ENCODE peak calls at places on chromosomes 4 and X, in seven cellular contexts. One of them, this sample, is unnamed.

GRCh38 chr4:3409571-3410091 is 32.1 kb upstream of the HGFAC start:
- DNase-seq in upper lobe of left lung: no peak
- DNase-seq in fibroblast of mammary gland: no peak
- DNase-seq in left lung: no peak
- DNase-seq in colonic mucosa: no peak
- DNase-seq in heart right ventricle: no peak
- DNase-seq in GM10248: no peak
- DNase-seq in this sample: no peak

GRCh38 chrX:109472939-109473713 is 8.8 kb downstream of the GUCY2F start:
- DNase-seq in upper lobe of left lung: no peak
- DNase-seq in fibroblast of mammary gland: peak; percentile 64
- DNase-seq in left lung: no peak
- DNase-seq in colonic mucosa: no peak
- DNase-seq in heart right ventricle: peak; percentile 2
- DNase-seq in GM10248: peak; percentile 5
- DNase-seq in this sample: peak; percentile 9

GRCh38 chr4:55080174-55080865 is 45.1 kb downstream of the KDR start:
- DNase-seq in upper lobe of left lung: no peak
- DNase-seq in fibroblast of mammary gland: peak; percentile 79
- DNase-seq in left lung: no peak
- DNase-seq in colonic mucosa: no peak
- DNase-seq in heart right ventricle: no peak
- DNase-seq in GM10248: no peak
- DNase-seq in this sample: no peak

GRCh38 chr4:180560896-180561295 is 1682.3 kb upstream of the TENM3 start:
- DNase-seq in upper lobe of left lung: no peak
- DNase-seq in fibroblast of mammary gland: peak; percentile 20
- DNase-seq in left lung: no peak
- DNase-seq in colonic mucosa: no peak
- DNase-seq in heart right ventricle: no peak
- DNase-seq in GM10248: no peak
- DNase-seq in this sample: no peak

GRCh38 chr4:76704133-76704881 is 193.6 kb downstream of the SOWAHB start:
- DNase-seq in upper lobe of left lung: peak; percentile 61
- DNase-seq in fibroblast of mammary gland: peak; percentile 61
- DNase-seq in left lung: no peak
- DNase-seq in colonic mucosa: peak; percentile 78
- DNase-seq in heart right ventricle: no peak
- DNase-seq in GM10248: no peak
- DNase-seq in this sample: no peak

GRCh38 chrX:44400588-44400987 is 57.1 kb upstream of the EFHC2 start:
- DNase-seq in upper lobe of left lung: no peak
- DNase-seq in fibroblast of mammary gland: peak; percentile 96
- DNase-seq in left lung: peak; percentile 33
- DNase-seq in colonic mucosa: no peak
- DNase-seq in heart right ventricle: no peak
- DNase-seq in GM10248: no peak
- DNase-seq in this sample: no peak

GRCh38 chr4:123671633-123672404 is 275.2 kb downstream of the SPRY1 start:
- DNase-seq in upper lobe of left lung: no peak
- DNase-seq in fibroblast of mammary gland: no peak
- DNase-seq in left lung: no peak
- DNase-seq in colonic mucosa: no peak
- DNase-seq in heart right ventricle: no peak
- DNase-seq in GM10248: peak; percentile 37
- DNase-seq in this sample: peak; percentile 36

GRCh38 chr4:178202422-178202821 is 760.2 kb upstream of the AGA start:
- DNase-seq in upper lobe of left lung: no peak
- DNase-seq in fibroblast of mammary gland: no peak
- DNase-seq in left lung: no peak
- DNase-seq in colonic mucosa: no peak
- DNase-seq in heart right ventricle: no peak
- DNase-seq in GM10248: no peak
- DNase-seq in this sample: no peak

GRCh38 chrX:20066968-20067708 is 49.6 kb downstream of the MAP7D2 start:
- DNase-seq in upper lobe of left lung: peak; percentile 27
- DNase-seq in fibroblast of mammary gland: peak; percentile 66
- DNase-seq in left lung: no peak
- DNase-seq in colonic mucosa: peak; percentile 31
- DNase-seq in heart right ventricle: no peak
- DNase-seq in GM10248: peak; percentile 61
- DNase-seq in this sample: peak; percentile 30

GRCh38 chr4:11565899-11566298 is 137.2 kb upstream of the HS3ST1 start:
- DNase-seq in upper lobe of left lung: no peak
- DNase-seq in fibroblast of mammary gland: no peak
- DNase-seq in left lung: no peak
- DNase-seq in colonic mucosa: no peak
- DNase-seq in heart right ventricle: no peak
- DNase-seq in GM10248: no peak
- DNase-seq in this sample: no peak

GRCh38 chrX:101051153-101051548 is 760 bp downstream of the TRMT2B start:
- DNase-seq in upper lobe of left lung: no peak
- DNase-seq in fibroblast of mammary gland: no peak
- DNase-seq in left lung: no peak
- DNase-seq in colonic mucosa: no peak
- DNase-seq in heart right ventricle: no peak
- DNase-seq in GM10248: no peak
- DNase-seq in this sample: peak; percentile 4

GRCh38 chr4:31086771-31087330 is 366.7 kb downstream of the PCDH7 start:
- DNase-seq in upper lobe of left lung: no peak
- DNase-seq in fibroblast of mammary gland: no peak
- DNase-seq in left lung: no peak
- DNase-seq in colonic mucosa: no peak
- DNase-seq in heart right ventricle: no peak
- DNase-seq in GM10248: no peak
- DNase-seq in this sample: no peak

GRCh38 chr4:74097161-74097560 is 1.8 kb downstream of the CXCL2 start:
- DNase-seq in upper lobe of left lung: no peak
- DNase-seq in fibroblast of mammary gland: no peak
- DNase-seq in left lung: no peak
- DNase-seq in colonic mucosa: no peak
- DNase-seq in heart right ventricle: no peak
- DNase-seq in GM10248: no peak
- DNase-seq in this sample: no peak

GRCh38 chr4:52822583-52823477 is 39.3 kb upstream of the RASL11B start:
- DNase-seq in upper lobe of left lung: no peak
- DNase-seq in fibroblast of mammary gland: peak; percentile 98
- DNase-seq in left lung: no peak
- DNase-seq in colonic mucosa: no peak
- DNase-seq in heart right ventricle: no peak
- DNase-seq in GM10248: no peak
- DNase-seq in this sample: no peak

GRCh38 chr4:76562851-76563803 is 128.1 kb downstream of the SHROOM3 start:
- DNase-seq in upper lobe of left lung: no peak
- DNase-seq in fibroblast of mammary gland: no peak
- DNase-seq in left lung: no peak
- DNase-seq in colonic mucosa: no peak
- DNase-seq in heart right ventricle: no peak
- DNase-seq in GM10248: no peak
- DNase-seq in this sample: no peak

GRCh38 chrX:45668686-45669443 is 468.2 kb upstream of the DIPK2B start:
- DNase-seq in upper lobe of left lung: no peak
- DNase-seq in fibroblast of mammary gland: peak; percentile 98
- DNase-seq in left lung: no peak
- DNase-seq in colonic mucosa: no peak
- DNase-seq in heart right ventricle: no peak
- DNase-seq in GM10248: no peak
- DNase-seq in this sample: no peak

GRCh38 chr4:122434285-122434684 is 22.2 kb downstream of the IL2 start:
- DNase-seq in upper lobe of left lung: no peak
- DNase-seq in fibroblast of mammary gland: no peak
- DNase-seq in left lung: no peak
- DNase-seq in colonic mucosa: no peak
- DNase-seq in heart right ventricle: no peak
- DNase-seq in GM10248: no peak
- DNase-seq in this sample: no peak

GRCh38 chr4:89307446-89308160 is at the start of gene GPRIN3:
- DNase-seq in upper lobe of left lung: peak; percentile 64
- DNase-seq in fibroblast of mammary gland: peak; percentile 6
- DNase-seq in left lung: peak; percentile 74
- DNase-seq in colonic mucosa: peak; percentile 75
- DNase-seq in heart right ventricle: peak; percentile 62
- DNase-seq in GM10248: peak; percentile 31
- DNase-seq in this sample: peak; percentile 42

GRCh38 chr4:89837385-89837995 is 529 bp upstream of the SNCA start:
- DNase-seq in upper lobe of left lung: no peak
- DNase-seq in fibroblast of mammary gland: peak; percentile 18
- DNase-seq in left lung: no peak
- DNase-seq in colonic mucosa: peak; percentile 20
- DNase-seq in heart right ventricle: no peak
- DNase-seq in GM10248: peak; percentile 25
- DNase-seq in this sample: peak; percentile 39

GRCh38 chr4:15649914-15650545 is 5.1 kb downstream of the FBXL5 start:
- DNase-seq in upper lobe of left lung: peak; percentile 51
- DNase-seq in fibroblast of mammary gland: peak; percentile 71
- DNase-seq in left lung: no peak
- DNase-seq in colonic mucosa: peak; percentile 52
- DNase-seq in heart right ventricle: peak; percentile 51
- DNase-seq in GM10248: peak; percentile 27
- DNase-seq in this sample: peak; percentile 38

DNA sequence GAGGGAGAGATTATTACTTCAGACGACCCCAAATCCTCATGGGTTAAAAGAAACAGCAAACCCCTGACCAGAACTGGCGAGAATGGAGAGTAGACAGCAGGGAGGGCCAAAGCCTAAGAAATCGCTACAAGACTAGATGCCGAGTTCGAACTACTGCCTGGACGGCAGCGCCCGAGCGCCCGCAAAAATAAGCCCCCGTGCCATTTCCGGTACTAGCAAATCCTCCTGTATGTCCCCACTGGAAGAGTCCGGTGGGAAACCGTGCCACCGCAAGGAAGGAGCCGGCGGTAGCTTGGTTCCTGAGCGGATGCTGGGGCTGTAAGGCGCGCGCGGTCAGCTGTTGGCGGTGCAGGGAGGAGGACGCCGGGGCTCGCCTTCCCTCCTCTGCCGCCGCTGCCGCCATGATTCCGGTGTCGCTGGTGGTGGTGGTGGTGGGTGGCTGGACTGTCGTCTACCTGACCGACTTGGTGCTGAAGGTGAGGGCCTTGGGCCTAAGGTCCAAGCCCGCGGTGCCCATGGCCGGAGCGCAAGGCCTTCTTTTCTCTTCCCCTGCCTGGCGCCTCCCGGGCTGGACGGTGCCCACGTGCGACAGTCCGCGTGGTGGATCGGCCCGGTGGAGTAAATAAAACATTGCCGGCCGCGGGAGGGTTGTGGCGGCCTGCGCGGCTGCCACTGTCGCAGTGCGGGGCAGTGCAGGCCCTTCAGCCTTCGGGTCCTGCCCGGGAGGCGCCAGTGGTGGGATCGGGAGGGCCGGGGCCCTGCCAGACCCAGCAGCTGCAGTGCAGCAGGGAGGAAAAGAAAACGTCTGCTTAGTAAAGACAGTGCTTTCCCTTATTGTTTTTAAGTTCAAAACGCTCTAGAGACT is at the start of gene MBTPS2:
- DNase-seq in upper lobe of left lung: peak; percentile 79
- DNase-seq in fibroblast of mammary gland: peak; percentile 89
- DNase-seq in left lung: peak; percentile 82
- DNase-seq in colonic mucosa: peak; percentile 81
- DNase-seq in heart right ventricle: peak; percentile 84
- DNase-seq in GM10248: peak; percentile 52
- DNase-seq in this sample: peak; percentile 64
- TF ChIP-seq CTCF in upper lobe of left lung: peak; percentile 24
- TF ChIP-seq CTCF in fibroblast of mammary gland: peak; percentile 2
- TF ChIP-seq CTCF in left lung: no peak
- TF ChIP-seq CTCF in colonic mucosa: no peak
- TF ChIP-seq CTCF in heart right ventricle: no peak
- TF ChIP-seq CTCF in GM10248: no peak
- TF ChIP-seq CTCF in this sample: peak; percentile 6

GRCh38 chrX:130144509-130144908 is 21.1 kb downstream of the AIFM1 start:
- DNase-seq in upper lobe of left lung: no peak
- DNase-seq in fibroblast of mammary gland: peak; percentile 58
- DNase-seq in left lung: no peak
- DNase-seq in colonic mucosa: no peak
- DNase-seq in heart right ventricle: no peak
- DNase-seq in GM10248: no peak
- DNase-seq in this sample: no peak
- TF ChIP-seq CTCF in upper lobe of left lung: no peak
- TF ChIP-seq CTCF in fibroblast of mammary gland: peak; percentile 12
- TF ChIP-seq CTCF in left lung: no peak
- TF ChIP-seq CTCF in colonic mucosa: no peak
- TF ChIP-seq CTCF in heart right ventricle: no peak
- TF ChIP-seq CTCF in GM10248: no peak
- TF ChIP-seq CTCF in this sample: no peak

GRCh38 chr4:139523076-139523475 is 32.9 kb downstream of the SETD7 start:
- DNase-seq in upper lobe of left lung: no peak
- DNase-seq in fibroblast of mammary gland: no peak
- DNase-seq in left lung: no peak
- DNase-seq in colonic mucosa: peak; percentile 45
- DNase-seq in heart right ventricle: no peak
- DNase-seq in GM10248: no peak
- DNase-seq in this sample: no peak

GRCh38 chr4:139521764-139522373 is 34.1 kb downstream of the SETD7 start:
- DNase-seq in upper lobe of left lung: no peak
- DNase-seq in fibroblast of mammary gland: no peak
- DNase-seq in left lung: no peak
- DNase-seq in colonic mucosa: no peak
- DNase-seq in heart right ventricle: no peak
- DNase-seq in GM10248: peak; percentile 24
- DNase-seq in this sample: no peak

GRCh38 chr4:139525414-139525813 is 30.6 kb downstream of the SETD7 start:
- DNase-seq in upper lobe of left lung: no peak
- DNase-seq in fibroblast of mammary gland: no peak
- DNase-seq in left lung: no peak
- DNase-seq in colonic mucosa: no peak
- DNase-seq in heart right ventricle: no peak
- DNase-seq in GM10248: no peak
- DNase-seq in this sample: no peak

GRCh38 chr4:139524062-139524631 is 31.9 kb downstream of the SETD7 start:
- DNase-seq in upper lobe of left lung: no peak
- DNase-seq in fibroblast of mammary gland: no peak
- DNase-seq in left lung: no peak
- DNase-seq in colonic mucosa: no peak
- DNase-seq in heart right ventricle: no peak
- DNase-seq in GM10248: no peak
- DNase-seq in this sample: no peak

DNA sequence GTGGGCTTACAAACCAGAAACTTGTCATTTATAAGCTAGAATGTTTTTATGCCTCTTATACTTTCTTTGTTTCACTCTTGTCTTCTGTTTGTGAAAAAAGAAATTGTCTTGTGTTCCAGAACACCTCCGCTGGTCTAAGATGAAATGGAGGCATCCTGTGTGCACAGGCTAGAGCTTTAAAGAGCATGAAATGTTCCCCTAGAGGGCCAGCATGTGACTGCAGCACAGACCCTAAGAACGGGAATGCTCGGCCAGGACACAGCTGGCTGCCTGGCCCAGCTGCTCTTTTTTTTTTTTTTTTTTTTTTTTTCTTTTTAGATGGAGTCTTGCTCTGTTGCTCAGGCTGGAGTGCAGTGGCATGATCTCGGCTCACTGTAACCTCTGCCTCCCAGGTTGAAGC is 33.6 kb downstream of the SETD7 start:
- DNase-seq in upper lobe of left lung: no peak
- DNase-seq in fibroblast of mammary gland: no peak
- DNase-seq in left lung: no peak
- DNase-seq in colonic mucosa: no peak
- DNase-seq in heart right ventricle: no peak
- DNase-seq in GM10248: no peak
- DNase-seq in this sample: no peak
- TF ChIP-seq CTCF in upper lobe of left lung: no peak
- TF ChIP-seq CTCF in fibroblast of mammary gland: no peak
- TF ChIP-seq CTCF in left lung: no peak
- TF ChIP-seq CTCF in colonic mucosa: no peak
- TF ChIP-seq CTCF in heart right ventricle: no peak
- TF ChIP-seq CTCF in GM10248: no peak
- TF ChIP-seq CTCF in this sample: no peak

GRCh38 chr4:128341634-128342033 is 54.0 kb upstream of the PGRMC2 start:
- DNase-seq in upper lobe of left lung: no peak
- DNase-seq in fibroblast of mammary gland: no peak
- DNase-seq in left lung: no peak
- DNase-seq in colonic mucosa: no peak
- DNase-seq in heart right ventricle: no peak
- DNase-seq in GM10248: no peak
- DNase-seq in this sample: no peak
- TF ChIP-seq CTCF in upper lobe of left lung: no peak
- TF ChIP-seq CTCF in fibroblast of mammary gland: no peak
- TF ChIP-seq CTCF in left lung: no peak
- TF ChIP-seq CTCF in colonic mucosa: no peak
- TF ChIP-seq CTCF in heart right ventricle: no peak
- TF ChIP-seq CTCF in GM10248: no peak
- TF ChIP-seq CTCF in this sample: no peak

This sample was measured in GM20000.